ENCODE peak calls at places on chromosomes 16 and 17, in six cellular contexts. Q is hepatocyte, G is uterus, I is astrocyte, B is fibroblast of lung, P is left ventricle myocardium inferior. Y is an unnamed sample.
A peak's percentile ranks its signal among the peaks of the same experiment; 100 is the strongest.

GRCh38 chr17:66747561-66748275 is 87.2 kb upstream of the CACNG5 start:
- DNase-seq in Q (no peak), G (no peak), I (peak; percentile 86), B (peak; percentile 89), P (no peak), Y (peak; percentile 31)

GRCh38 chr17:45660474-45660873 is 123.6 kb upstream of the CRHR1 start:
- DNase-seq in Q (no peak), G (no peak), I (no peak), B (no peak), P (no peak), Y (no peak)

GRCh38 chr17:31357831-31358400 is 33.6 kb upstream of the RAB11FIP4 start:
- DNase-seq in Q (no peak), G (no peak), I (no peak), B (no peak), P (no peak), Y (no peak)

GRCh38 chr16:46817961-46818360 is 13.0 kb downstream of the C16orf87 start:
- DNase-seq in Q (no peak), G (no peak), I (peak; percentile 33), B (peak; percentile 59), P (no peak), Y (peak; percentile 69)

GRCh38 chr16:27448531-27449433 is 46.8 kb downstream of the IL21R start:
- DNase-seq in Q (no peak), G (no peak), I (no peak), B (no peak), P (no peak), Y (no peak)

GRCh38 chr17:81931557-81932332 is 4.2 kb upstream of the MAFG start:
- DNase-seq in Q (no peak), G (no peak), I (no peak), B (no peak), P (no peak), Y (no peak)

GRCh38 chr16:66720766-66721165 is 24.2 kb upstream of the CMTM4 start:
- DNase-seq in Q (no peak), G (no peak), I (no peak), B (peak; percentile 30), P (no peak), Y (no peak)

GRCh38 chr17:13031718-13032350 is 14.0 kb upstream of the ELAC2 start:
- DNase-seq in Q (peak; percentile 60), G (peak; percentile 46), I (no peak), B (peak; percentile 20), P (peak; percentile 39), Y (no peak)

GRCh38 chr16:4936991-4937781 is at the start of gene PPL:
- DNase-seq in Q (peak; percentile 96), G (peak; percentile 61), I (no peak), B (no peak), P (peak; percentile 72), Y (no peak)

GRCh38 chr17:80822700-80823410 is 168.8 kb upstream of the CHMP6 start:
- DNase-seq in Q (peak; percentile 87), G (peak; percentile 70), I (peak; percentile 25), B (peak; percentile 30), P (no peak), Y (no peak)

GRCh38 chr17:58186591-58186990 is 5.9 kb upstream of the EPX start:
- DNase-seq in Q (no peak), G (no peak), I (no peak), B (no peak), P (no peak), Y (no peak)

GRCh38 chr17:77644981-77645380 is 313.5 kb upstream of the TNRC6C start:
- DNase-seq in Q (no peak), G (no peak), I (no peak), B (no peak), P (no peak), Y (no peak)
- H3K4me3 ChIP-seq in Q (no peak overlapping the region), G (no peak overlapping the region), I (no peak overlapping the region), B (no peak overlapping the region), P (no peak overlapping the region), Y (no peak overlapping the region)

GRCh38 chr17:76050226-76051070 is 21.9 kb downstream of the SRP68 start:
- DNase-seq in Q (no peak), G (no peak), I (no peak), B (no peak), P (no peak), Y (no peak)

GRCh38 chr17:76049239-76049638 is 22.1 kb upstream of the EVPL start:
- DNase-seq in Q (no peak), G (no peak), I (no peak), B (no peak), P (no peak), Y (no peak)

GRCh38 chr17:76048025-76048605 is 21.0 kb upstream of the EVPL start:
- DNase-seq in Q (no peak), G (no peak), I (no peak), B (no peak), P (no peak), Y (no peak)

GRCh38 chr17:76048711-76049110 is 21.6 kb upstream of the EVPL start:
- DNase-seq in Q (no peak), G (no peak), I (peak; percentile 56), B (peak; percentile 66), P (no peak), Y (no peak)

DNA sequence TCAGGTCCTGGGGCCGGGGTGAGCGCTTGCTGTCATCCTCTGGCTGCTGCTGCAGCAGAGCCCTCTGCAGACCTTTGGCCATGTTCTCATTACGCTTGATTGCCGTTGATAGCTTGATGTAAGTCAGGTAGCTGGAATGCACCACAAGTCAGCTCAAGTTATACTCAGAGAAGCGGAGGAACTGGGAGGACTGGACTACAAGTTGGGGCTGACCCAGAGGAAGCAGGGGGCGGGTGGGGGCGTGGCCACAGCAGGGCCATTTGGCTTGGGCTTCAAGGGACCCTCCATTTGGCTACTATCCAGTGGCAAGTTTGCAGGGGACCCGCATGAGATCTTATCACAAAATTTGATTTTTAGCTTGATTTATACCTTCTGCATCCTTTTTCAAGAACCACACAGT is 19.0 kb upstream of the EVPL start:
- DNase-seq in Q (no peak), G (no peak), I (no peak), B (no peak), P (no peak), Y (no peak)
- H3K36me3 ChIP-seq in Q (no peaks in the 10 kb centered on the region), G (no peaks in the 10 kb centered on the region), I (peaks cover 63% of the 10 kb centered on the region), B (peaks cover 24% of the 10 kb centered on the region), P (peaks cover 100% of the 10 kb centered on the region), Y (peaks cover 91% of the 10 kb centered on the region)

DNA sequence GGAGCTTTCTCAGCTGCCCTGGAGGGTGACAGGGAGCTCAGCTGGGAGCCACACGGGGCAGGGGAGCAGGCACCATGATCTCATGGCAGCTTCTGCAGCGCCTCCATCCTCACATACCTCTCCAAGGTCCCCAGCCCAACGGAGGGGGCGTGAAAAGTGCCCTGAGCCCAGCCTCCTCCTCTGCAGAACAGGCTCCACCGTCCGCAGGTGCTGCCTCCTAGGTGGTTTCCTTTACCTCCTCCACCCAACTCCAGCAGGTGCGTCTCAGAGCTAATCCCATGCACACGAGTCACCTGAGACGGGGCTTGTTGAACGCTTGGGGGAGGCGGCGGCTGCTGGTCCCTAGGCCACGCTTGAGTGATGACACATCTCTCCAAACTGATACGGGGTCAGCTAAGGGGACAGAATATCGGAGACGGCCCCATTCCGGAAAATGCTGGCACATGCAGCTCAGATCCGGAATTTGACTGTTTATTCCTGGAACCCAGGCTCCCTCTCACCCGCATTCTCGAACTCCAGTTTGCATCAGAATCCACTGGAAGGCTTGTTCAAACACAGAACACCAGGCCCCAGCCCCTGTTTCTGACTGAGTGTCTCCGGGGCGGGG is 387 bp upstream of the SLC38A8 start:
- DNase-seq in Q (peak; percentile 44), G (no peak), I (no peak), B (no peak), P (no peak), Y (no peak)
- H3K27me3 ChIP-seq in Q (peaks cover 19% of the 10 kb centered on the region), G (no peaks in the 10 kb centered on the region), I (peaks cover 36% of the 10 kb centered on the region), B (peaks cover 26% of the 10 kb centered on the region), P (peaks cover 32% of the 10 kb centered on the region), Y (no peaks in the 10 kb centered on the region)

GRCh38 chr16:86579268-86580062 is 1.1 kb downstream of the FOXL1 start:
- DNase-seq in Q (no peak), G (no peak), I (no peak), B (peak; percentile 50), P (no peak), Y (no peak)
- H3K4me3 ChIP-seq in Q (peak overlapping the region; percentile 8), G (no peak overlapping the region), I (peak overlapping the region; percentile 73), B (peak overlapping the region; percentile 79), P (peak overlapping the region; percentile 54), Y (no peak overlapping the region)

GRCh38 chr17:75124819-75125162 is 6.8 kb downstream of the NT5C start:
- DNase-seq in Q (no peak), G (no peak), I (no peak), B (no peak), P (no peak), Y (no peak)
- H3K36me3 ChIP-seq in Q (no peaks in the 10 kb centered on the region), G (no peaks in the 10 kb centered on the region), I (peaks cover 6% of the 10 kb centered on the region), B (peaks cover 10% of the 10 kb centered on the region), P (peaks cover 8% of the 10 kb centered on the region), Y (peaks cover 33% of the 10 kb centered on the region)

GRCh38 chr17:2017274-2017941 is 7.7 kb downstream of the RTN4RL1 start:
- DNase-seq in Q (no peak), G (no peak), I (no peak), B (no peak), P (no peak), Y (no peak)

GRCh38 chr17:2016494-2016893 is 8.6 kb downstream of the RTN4RL1 start:
- DNase-seq in Q (no peak), G (no peak), I (no peak), B (no peak), P (no peak), Y (no peak)

GRCh38 chr17:2013994-2014317 is 11.2 kb downstream of the RTN4RL1 start:
- DNase-seq in Q (no peak), G (no peak), I (no peak), B (no peak), P (no peak), Y (no peak)

GRCh38 chr17:2012499-2012898 is 12.6 kb downstream of the RTN4RL1 start:
- DNase-seq in Q (no peak), G (no peak), I (no peak), B (no peak), P (no peak), Y (no peak)

DNA sequence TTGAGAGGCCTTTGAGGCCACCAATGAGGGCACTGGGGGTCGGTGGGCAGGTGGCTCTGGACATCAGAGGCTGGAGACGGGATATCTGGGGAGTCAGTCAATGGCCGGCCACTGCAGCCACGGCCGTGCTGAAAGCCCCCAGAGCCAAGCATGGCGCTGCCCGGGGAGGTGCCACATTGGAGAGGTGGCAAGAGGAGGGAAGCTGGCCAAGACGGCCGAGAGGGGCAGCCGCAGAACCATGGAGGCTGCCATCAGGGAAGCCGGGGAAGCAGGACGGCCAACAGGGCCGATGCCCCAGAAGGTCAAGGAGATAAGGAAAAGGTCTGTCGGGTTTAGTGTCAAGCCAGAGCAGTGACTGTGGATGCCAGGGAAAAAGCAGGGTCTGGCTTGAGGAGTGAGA is 9.8 kb downstream of the RTN4RL1 start:
- DNase-seq in Q (no peak), G (no peak), I (no peak), B (no peak), P (no peak), Y (no peak)
- H3K27me3 ChIP-seq in Q (peaks cover 25% of the 10 kb centered on the region), G (no peaks in the 10 kb centered on the region), I (peaks cover 32% of the 10 kb centered on the region), B (peaks cover 25% of the 10 kb centered on the region), P (peaks cover 5% of the 10 kb centered on the region), Y (no peaks in the 10 kb centered on the region)

DNA sequence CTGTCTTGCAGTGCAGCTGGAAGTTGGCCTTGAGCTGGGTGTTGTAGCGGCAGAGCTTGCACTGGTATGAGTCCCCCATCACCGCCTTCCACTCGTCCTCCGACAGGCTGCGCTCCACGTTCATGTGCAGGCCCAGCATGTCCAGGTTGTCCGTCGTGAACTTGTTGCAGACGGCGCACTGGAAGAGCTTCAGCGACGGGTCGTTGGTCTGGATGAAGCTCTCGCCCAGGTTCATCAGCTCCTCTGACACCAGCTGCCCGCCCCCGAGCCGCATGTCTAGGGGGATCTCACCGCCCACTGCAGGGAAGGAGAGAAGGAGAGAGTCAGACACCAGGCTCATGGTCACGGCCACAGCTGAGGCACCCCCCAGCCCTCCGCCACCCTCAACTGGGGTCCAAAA is 97.3 kb downstream of the ZFHX3 start:
- DNase-seq in Q (no peak), G (no peak), I (no peak), B (no peak), P (no peak), Y (no peak)
- H3K4me3 ChIP-seq in Q (no peak overlapping the region), G (no peak overlapping the region), I (no peak overlapping the region), B (no peak overlapping the region), P (no peak overlapping the region), Y (no peak overlapping the region)